ENCODE peak calls at places on chromosome 13, in five cellular contexts. V, U, B, N and J are unnamed samples.

GRCh38 chr13:92827503-92827902 is 399.1 kb upstream of the GPC6 start:
- DNase-seq in B (no peak), N (no peak), V (no peak), U (no peak), J (no peak)

GRCh38 chr13:110702591-110703526 is 3.1 kb downstream of the CARS2 start:
- DNase-seq in N (no peak), U (no peak), B (no peak), V (no peak), J (no peak)

GRCh38 chr13:79457948-79458347 is 23.0 kb upstream of the NDFIP2 start:
- DNase-seq in B (no peak), V (no peak), N (no peak), U (no peak), J (no peak)

GRCh38 chr13:51252954-51253531 is 30.8 kb downstream of the FAM124A start:
- DNase-seq in V (no peak), B (no peak), N (no peak), U (no peak), J (no peak)

GRCh38 chr13:63124863-63125262 is 1709.2 kb upstream of the PCDH20 start:
- DNase-seq in V (no peak), N (no peak), U (no peak), B (no peak), J (no peak)

GRCh38 chr13:49549289-49549688 is 36.1 kb downstream of the RCBTB1 start:
- DNase-seq in B (no peak), U (no peak), N (no peak), V (no peak), J (no peak)

GRCh38 chr13:85441364-85441763 is 357.9 kb downstream of the SLITRK6 start:
- DNase-seq in V (no peak), B (no peak), N (no peak), U (no peak), J (no peak)

GRCh38 chr13:21465710-21466160 is 6.6 kb upstream of the ZDHHC20 start:
- DNase-seq in B (no peak), V (no peak), N (no peak), U (no peak), J (no peak)

GRCh38 chr13:51258612-51259358 is 36.6 kb downstream of the FAM124A start:
- DNase-seq in B (no peak), V (no peak), N (no peak), U (no peak), J (no peak)

GRCh38 chr13:50512602-50513527 is 330.6 kb downstream of the DLEU7 start:
- DNase-seq in N (peak; percentile 21), U (peak; percentile 45), B (peak; percentile 31), V (peak; percentile 36), J (no peak)

GRCh38 chr13:111082240-111082639 is 32.9 kb upstream of the ARHGEF7 start:
- DNase-seq in N (no peak), V (no peak), B (no peak), U (no peak), J (no peak)

GRCh38 chr13:113491418-113491883 is 940 bp upstream of the DCUN1D2 start:
- DNase-seq in N (no peak), B (no peak), V (no peak), U (no peak), J (no peak)

GRCh38 chr13:110426745-110427144 is 119.7 kb downstream of the COL4A2 start:
- DNase-seq in B (no peak), V (no peak), U (no peak), N (no peak), J (no peak)

GRCh38 chr13:48542581-48543341 is 9.9 kb upstream of the RCBTB2 start:
- DNase-seq in N (no peak), B (no peak), V (no peak), U (no peak), J (no peak)

GRCh38 chr13:82878536-82878935 is 1003.7 kb downstream of the SLITRK1 start:
- DNase-seq in B (no peak), N (no peak), V (no peak), U (no peak), J (no peak)

GRCh38 chr13:79485451-79485850 is 4.5 kb downstream of the NDFIP2 start:
- DNase-seq in N (no peak), V (no peak), U (no peak), B (no peak), J (no peak)

GRCh38 chr13:34883381-34883780 is 58.7 kb upstream of the NBEA start:
- DNase-seq in N (no peak), V (no peak), U (no peak), B (no peak), J (no peak)

GRCh38 chr13:46527237-46527636 is 25.7 kb upstream of the LRCH1 start:
- DNase-seq in V (no peak), U (no peak), B (no peak), N (no peak), J (no peak)

GRCh38 chr13:32033744-32034143 is 2.2 kb downstream of the FRY start:
- DNase-seq in B (no peak), U (no peak), N (no peak), V (no peak), J (no peak)

GRCh38 chr13:98848736-98849135 is 96.3 kb upstream of the SLC15A1 start:
- DNase-seq in U (no peak), B (no peak), N (no peak), V (no peak), J (no peak)

GRCh38 chr13:71171740-71172139 is 695.3 kb downstream of the DACH1 start:
- DNase-seq in V (no peak), N (no peak), U (no peak), B (no peak), J (no peak)

GRCh38 chr13:94169783-94170513 is 309.5 kb downstream of the DCT start:
- DNase-seq in B (no peak), V (no peak), N (no peak), U (no peak), J (no peak)

GRCh38 chr13:47332149-47332548 is 435.3 kb upstream of the HTR2A start:
- DNase-seq in V (no peak), N (no peak), U (no peak), B (no peak), J (no peak)

GRCh38 chr13:31200636-31200970 is 828 bp downstream of the B3GLCT start:
- DNase-seq in B (no peak), V (no peak), U (no peak), N (no peak), J (peak; percentile 49)

GRCh38 chr13:71515639-71516038 is 351.4 kb downstream of the DACH1 start:
- DNase-seq in B (no peak), N (no peak), V (no peak), U (no peak), J (no peak)

GRCh38 chr13:48500652-48501197 is 32.2 kb downstream of the RCBTB2 start:
- DNase-seq in B (no peak), V (no peak), U (no peak), N (no peak), J (no peak)

GRCh38 chr13:41061914-41062837 is 867 bp downstream of the WBP4 start:
- DNase-seq in U (no peak), V (no peak), N (no peak), B (no peak), J (no peak)

GRCh38 chr13:48478401-48478800 is 54.5 kb downstream of the RCBTB2 start:
- DNase-seq in U (no peak), B (no peak), N (no peak), V (no peak), J (no peak)

GRCh38 chr13:111906816-111907215 is 160.1 kb upstream of the SOX1 start:
- DNase-seq in N (no peak), U (no peak), B (no peak), V (no peak), J (no peak)

GRCh38 chr13:78650725-78651083 is 8.3 kb downstream of the OBI1 start:
- DNase-seq in N (no peak), V (no peak), U (no peak), B (no peak), J (no peak)

GRCh38 chr13:108120332-108120731 is 95.0 kb downstream of the LIG4 start:
- DNase-seq in N (no peak), B (no peak), V (no peak), U (no peak), J (no peak)

GRCh38 chr13:109840201-109840892 is 54.0 kb upstream of the IRS2 start:
- DNase-seq in N (no peak), B (no peak), U (no peak), V (no peak), J (no peak)

GRCh38 chr13:103142091-103142594 is 75.9 kb upstream of the SLC10A2 start:
- DNase-seq in N (no peak), V (no peak), B (no peak), U (no peak), J (no peak)